ENCODE peak calls at places on chromosome 3, in six cellular contexts. E is AG09309, K is NB4, S is H1, J is SK-N-SH, X is gastrocnemius medialis. Y is an unnamed sample.

GRCh38 chr3:149095487-149095886 is 9.2 kb upstream of the HLTF start:
- DNase-seq in K (no peak), J (no peak), S (no peak), X (no peak), E (no peak), Y (no peak)

GRCh38 chr3:120144267-120144666 is 50.0 kb upstream of the GSK3B start:
- DNase-seq in K (no peak), E (no peak), J (no peak), S (no peak), X (no peak), Y (no peak)

GRCh38 chr3:67176396-67176795 is 178.3 kb downstream of the KBTBD8 start:
- DNase-seq in J (no peak), E (no peak), K (no peak), S (no peak), X (no peak), Y (no peak)

GRCh38 chr3:190968616-190969015 is 106.1 kb upstream of the GMNC start:
- DNase-seq in X (no peak), K (no peak), E (no peak), S (no peak), J (no peak), Y (no peak)

GRCh38 chr3:51777985-51778384 is 1.1 kb downstream of the IQCF6 start:
- DNase-seq in X (peak; percentile 33), K (no peak), J (peak; percentile 80), S (no peak), E (no peak), Y (no peak)

GRCh38 chr3:112531358-112531781 is 30.4 kb downstream of the ATG3 start:
- DNase-seq in X (no peak), E (peak; percentile 3), K (peak; percentile 48), J (peak; percentile 27), S (no peak), Y (no peak)

GRCh38 chr3:43857361-43858051 is 166.8 kb downstream of the ABHD5 start:
- DNase-seq in K (no peak), S (no peak), E (no peak), X (no peak), J (no peak), Y (no peak)

GRCh38 chr3:111534701-111535100 is 7.3 kb upstream of the CD96 start:
- DNase-seq in J (no peak), X (no peak), K (peak; percentile 2), E (no peak), S (no peak), Y (no peak)

GRCh38 chr3:27728195-27729087 is 6.3 kb upstream of the EOMES start:
- DNase-seq in S (no peak), X (no peak), K (peak; percentile 14), J (peak; percentile 48), E (no peak), Y (no peak)

GRCh38 chr3:60000311-60001105 is 950.7 kb upstream of the CFAP20DC start:
- DNase-seq in K (no peak), X (no peak), E (no peak), S (no peak), J (no peak), Y (no peak)

GRCh38 chr3:62371735-62372591 is 1.4 kb downstream of the FEZF2 start:
- DNase-seq in X (no peak), E (no peak), S (no peak), J (peak; percentile 54), K (no peak), Y (no peak)

GRCh38 chr3:46693038-46693896 is at the start of gene ALS2CL:
- DNase-seq in K (peak; percentile 30), X (peak; percentile 63), E (no peak), J (peak; percentile 92), S (no peak), Y (no peak)

GRCh38 chr3:40631341-40631995 is 106.7 kb downstream of the ZNF621 start:
- DNase-seq in J (no peak), S (no peak), K (no peak), X (no peak), E (no peak), Y (no peak)

GRCh38 chr3:11607816-11608215 is 35.9 kb downstream of the VGLL4 start:
- DNase-seq in E (no peak), J (no peak), X (no peak), K (peak; percentile 84), S (no peak), Y (no peak)

GRCh38 chr3:11609481-11609880 is 34.2 kb downstream of the VGLL4 start:
- DNase-seq in X (no peak), K (no peak), E (no peak), S (no peak), J (no peak), Y (no peak)

GRCh38 chr3:11606090-11606784 is 37.5 kb downstream of the VGLL4 start:
- DNase-seq in E (no peak), K (no peak), J (no peak), S (no peak), X (no peak), Y (no peak)

GRCh38 chr3:11605398-11605797 is 38.3 kb downstream of the VGLL4 start:
- DNase-seq in X (no peak), S (no peak), K (no peak), E (no peak), J (no peak), Y (no peak)

DNA sequence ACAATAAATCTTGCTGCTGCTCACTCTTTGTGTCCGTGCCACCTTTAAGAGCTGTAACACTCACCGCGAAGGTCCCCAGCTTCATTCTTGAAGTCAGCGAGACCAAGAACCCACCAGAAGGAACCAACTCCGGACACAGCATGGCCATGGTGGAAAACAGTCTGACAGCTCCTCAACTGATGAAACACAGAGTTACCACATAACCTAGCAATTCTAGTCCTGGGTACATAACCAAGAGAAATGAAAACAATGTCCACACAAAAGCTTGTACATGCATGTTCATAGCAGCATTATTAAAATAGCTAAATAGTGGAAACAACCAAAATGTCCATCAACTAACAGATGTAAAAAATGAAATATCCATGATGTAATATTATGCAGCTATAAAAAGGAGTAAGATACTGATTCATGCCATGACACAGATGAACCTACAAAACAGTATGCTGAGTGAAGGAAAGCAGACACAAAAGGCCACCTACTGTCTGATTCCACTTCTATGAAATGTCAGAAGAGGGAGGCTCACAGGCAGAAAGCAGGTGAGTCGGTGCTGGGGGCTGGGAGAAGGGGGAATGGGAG is 36.8 kb downstream of the VGLL4 start:
- DNase-seq in X (no peak), K (no peak), J (no peak), E (no peak), S (no peak), Y (no peak)
- TF ChIP-seq CTCF in X (no peak), K (no peak), J (no peak), E (no peak), S (no peak), Y (no peak)

GRCh38 chr3:8371955-8372600 is 129.5 kb upstream of the LMCD1 start:
- DNase-seq in J (no peak), K (no peak), E (no peak), X (no peak), S (no peak), Y (no peak)
- H3K4me3 ChIP-seq in J (no peak overlapping the region), K (no peak overlapping the region), E (no peak overlapping the region), X (no peak overlapping the region), S (no peak overlapping the region), Y (no peak overlapping the region)

DNA sequence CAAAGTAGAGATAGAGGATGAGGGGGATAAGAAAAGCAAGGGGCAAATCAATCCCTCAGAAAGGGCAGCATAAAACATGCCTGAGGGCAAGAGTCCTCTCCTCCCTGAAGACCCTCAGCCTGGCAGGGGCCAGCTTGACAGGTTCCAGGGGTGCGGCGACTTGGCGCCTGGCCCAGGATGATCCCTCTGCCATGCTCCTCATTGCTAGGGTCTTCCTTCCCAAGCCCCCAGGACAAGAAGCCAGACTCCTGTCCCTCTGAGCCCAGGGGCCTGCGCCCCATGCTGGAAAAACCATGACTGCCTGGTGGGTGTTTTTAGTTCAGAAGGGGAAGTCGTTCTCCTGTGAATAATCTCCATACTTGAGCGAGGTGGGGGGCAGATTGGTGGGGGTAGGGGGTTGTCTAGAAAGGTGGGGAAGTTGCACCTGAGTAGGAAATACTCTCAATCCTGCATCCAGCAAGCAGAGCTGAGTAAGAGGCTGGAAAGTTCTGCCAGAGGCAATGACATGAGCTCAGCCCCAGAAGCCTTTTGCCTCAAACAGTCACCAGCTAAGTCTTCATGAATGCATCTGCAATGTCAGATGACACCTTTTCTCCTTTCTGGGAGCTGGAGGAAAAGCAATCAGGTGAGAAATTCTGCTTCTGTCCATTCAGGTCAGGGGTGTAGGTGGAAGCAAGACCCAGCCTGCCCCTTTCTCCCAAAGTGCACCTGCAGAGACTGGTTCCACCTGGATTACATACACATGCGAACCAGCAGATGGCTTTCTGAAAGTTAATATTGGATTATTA is 18.3 kb downstream of the SLC12A8 start:
- DNase-seq in S (no peak), K (no peak), E (no peak), X (no peak), J (no peak), Y (no peak)
- TF ChIP-seq CTCF in S (no peak), K (no peak), E (no peak), X (no peak), J (no peak), Y (no peak)

GRCh38 chr3:169327969-169328368 is 335.5 kb downstream of the MECOM start:
- DNase-seq in X (no peak), E (no peak), S (no peak), J (no peak), K (peak; percentile 37), Y (no peak)
- H3K4me3 ChIP-seq in X (no peak overlapping the region), E (no peak overlapping the region), S (no peak overlapping the region), J (no peak overlapping the region), K (no peak overlapping the region), Y (no peak overlapping the region)

GRCh38 chr3:142888099-142888483 is 792 bp downstream of the PCOLCE2 start:
- DNase-seq in K (peak; percentile 64), X (no peak), J (peak; percentile 57), S (no peak), E (no peak), Y (no peak)
- TF ChIP-seq CTCF in K (no peak), X (no peak), J (no peak), S (peak; percentile 10), E (no peak), Y (no peak)

GRCh38 chr3:143171656-143172055 is 52.1 kb downstream of the CHST2 start:
- DNase-seq in E (no peak), K (no peak), J (no peak), X (no peak), S (no peak), Y (no peak)

GRCh38 chr3:143170676-143171075 is 51.1 kb downstream of the CHST2 start:
- DNase-seq in K (peak; percentile 44), X (no peak), J (no peak), E (no peak), S (no peak), Y (no peak)

GRCh38 chr3:143171141-143171651 is 51.6 kb downstream of the CHST2 start:
- DNase-seq in K (peak; percentile 89), E (no peak), J (no peak), S (no peak), X (no peak), Y (peak; percentile 72)

GRCh38 chr3:143173242-143173641 is 53.7 kb downstream of the CHST2 start:
- DNase-seq in X (no peak), J (no peak), K (no peak), E (no peak), S (no peak), Y (no peak)

GRCh38 chr3:143172313-143173054 is 52.9 kb downstream of the CHST2 start:
- DNase-seq in K (peak; percentile 9), J (no peak), E (no peak), S (no peak), X (no peak), Y (no peak)
- H3K4me3 ChIP-seq in K (no peak overlapping the region), J (no peak overlapping the region), E (no peak overlapping the region), S (no peak overlapping the region), X (no peak overlapping the region), Y (no peak overlapping the region)

GRCh38 chr3:156554842-156555687 is at the start of gene SSR3:
- DNase-seq in S (peak; percentile 96), X (peak; percentile 99), K (peak; percentile 99), E (peak; percentile 97), J (peak; percentile 92), Y (peak; percentile 98)
- TF ChIP-seq CTCF in S (no peak), X (peak; percentile 63), K (no peak), E (peak; percentile 19), J (no peak), Y (no peak)

Y was measured in GM12864.